ENCODE peak calls at places on chromosome 20, in five cellular contexts. H, X, Y, J and K are unnamed samples.

GRCh38 chr20:6299451-6299850 is 176.6 kb upstream of the FERMT1 start:
- DNase-seq in X (peak; percentile 37), J (peak; percentile 44), Y (no peak), H (no peak), K (no peak)

GRCh38 chr20:49562341-49563014 is 5.5 kb downstream of the PTGIS start:
- DNase-seq in Y (no peak), H (peak; percentile 91), X (peak; percentile 73), J (no peak), K (peak; percentile 62)

GRCh38 chr20:52313335-52313963 is 121.9 kb upstream of the ZFP64 start:
- DNase-seq in X (peak; percentile 13), J (no peak), H (no peak), Y (peak; percentile 27), K (peak; percentile 22)

GRCh38 chr20:57809661-57810172 is 99.9 kb upstream of the PMEPA1 start:
- DNase-seq in J (no peak), X (no peak), H (peak; percentile 36), Y (no peak), K (no peak)

GRCh38 chr20:46978871-46979536 is 84.4 kb downstream of the EYA2 start:
- DNase-seq in H (no peak), J (no peak), X (no peak), Y (no peak), K (no peak)

GRCh38 chr20:1685304-1686052 is 27.9 kb upstream of the SIRPG start:
- DNase-seq in Y (no peak), J (no peak), X (no peak), H (no peak), K (no peak)

GRCh38 chr20:61932199-61932592 is 133.5 kb downstream of the TAF4 start:
- DNase-seq in X (no peak), J (peak; percentile 10), H (peak; percentile 10), Y (no peak), K (no peak)

GRCh38 chr20:23049201-23049932 is at the start of gene THBD:
- DNase-seq in H (peak; percentile 93), J (peak; percentile 88), X (peak; percentile 27), Y (peak; percentile 30), K (no peak)

GRCh38 chr20:38200646-38201045 is 35.6 kb upstream of the TGM2 start:
- DNase-seq in H (no peak), J (no peak), X (no peak), Y (no peak), K (no peak)

GRCh38 chr20:63344616-63345327 is 16.4 kb downstream of the CHRNA4 start:
- DNase-seq in Y (no peak), J (no peak), X (no peak), H (peak; percentile 75), K (no peak)

GRCh38 chr20:59217794-59218193 is 54.2 kb downstream of the ZNF831 start:
- DNase-seq in X (no peak), Y (no peak), H (no peak), J (no peak), K (no peak)

GRCh38 chr20:62860924-62861691 is 514 bp downstream of the TCFL5 start:
- DNase-seq in J (no peak), Y (peak; percentile 17), H (peak; percentile 45), X (no peak), K (no peak)

GRCh38 chr20:8301655-8302054 is 169.6 kb downstream of the PLCB1 start:
- DNase-seq in J (no peak), Y (no peak), H (peak; percentile 29), X (no peak), K (no peak)

GRCh38 chr20:48910360-48910781 is 11.1 kb upstream of the ARFGEF2 start:
- DNase-seq in X (peak; percentile 72), Y (no peak), H (no peak), J (no peak), K (no peak)

GRCh38 chr20:10857362-10858070 is 183.7 kb upstream of the JAG1 start:
- DNase-seq in Y (no peak), H (peak; percentile 30), X (peak; percentile 100), J (no peak), K (no peak)

GRCh38 chr20:555933-556332 is 12.3 kb upstream of the CSNK2A1 start:
- DNase-seq in H (peak; percentile 55), X (peak; percentile 68), J (no peak), Y (no peak), K (no peak)

GRCh38 chr20:57332105-57333089 is 2.8 kb downstream of the SPO11 start:
- DNase-seq in J (no peak), H (no peak), Y (no peak), X (no peak), K (no peak)

GRCh38 chr20:57281900-57282299 is 15.5 kb upstream of the BMP7 start:
- DNase-seq in J (no peak), X (no peak), Y (no peak), H (no peak), K (no peak)

GRCh38 chr20:59122377-59122932 is 41.2 kb upstream of the ZNF831 start:
- DNase-seq in H (no peak), Y (no peak), X (no peak), J (no peak), K (no peak)

GRCh38 chr20:5315807-5316187 is 957 bp downstream of the PROKR2 start:
- DNase-seq in H (no peak), J (no peak), Y (no peak), X (no peak), K (no peak)

GRCh38 chr20:58891686-58892125 is 39.2 kb downstream of the GNAS start:
- DNase-seq in Y (peak; percentile 51), X (no peak), H (peak; percentile 63), J (peak; percentile 66), K (no peak)

GRCh38 chr20:41631826-41632225 is 13.6 kb upstream of the CHD6 start:
- DNase-seq in H (peak; percentile 73), J (no peak), Y (no peak), X (no peak), K (no peak)

GRCh38 chr20:61719691-61720347 is 345.9 kb downstream of the TAF4 start:
- DNase-seq in X (no peak), J (no peak), H (no peak), Y (no peak), K (no peak)

GRCh38 chr20:19784511-19785172 is 26.6 kb downstream of the RIN2 start:
- DNase-seq in H (peak; percentile 59), X (peak; percentile 80), J (peak; percentile 75), Y (peak; percentile 66), K (peak; percentile 82)

GRCh38 chr20:46063151-46063550 is 26.6 kb downstream of the NCOA5 start:
- DNase-seq in H (no peak), J (no peak), Y (no peak), X (no peak), K (no peak)

GRCh38 chr20:44209691-44210421 is 715 bp downstream of the OSER1 start:
- DNase-seq in J (no peak), X (peak; percentile 23), Y (peak; percentile 47), H (peak; percentile 37), K (no peak)

GRCh38 chr20:12936020-12936419 is 72.8 kb upstream of the SPTLC3 start:
- DNase-seq in Y (no peak), X (no peak), H (no peak), J (no peak), K (no peak)

GRCh38 chr20:47319517-47320252 is 36.8 kb downstream of the ZMYND8 start:
- DNase-seq in H (peak; percentile 58), X (peak; percentile 68), J (peak; percentile 81), Y (no peak), K (peak; percentile 52)

GRCh38 chr20:44204156-44204831 is 6.3 kb downstream of the OSER1 start:
- DNase-seq in Y (no peak), H (no peak), J (no peak), X (peak; percentile 99), K (peak; percentile 83)

GRCh38 chr20:3857405-3857804 is 10.8 kb downstream of the MAVS start:
- DNase-seq in J (no peak), H (no peak), X (no peak), Y (no peak), K (no peak)